ENCODE peak calls at places on chromosomes 3 and 15, in four cellular contexts. One of them, this sample, is unnamed.

GRCh38 chr3:133937756-133938601 is 42.3 kb upstream of the RAB6B start:
- DNase-seq in K562: no peak
- DNase-seq in HepG2: no peak
- DNase-seq in GM12878: no peak
- DNase-seq in this sample: no peak

GRCh38 chr3:146839727-146840126 is 234.6 kb upstream of the PLSCR5 start:
- DNase-seq in K562: no peak
- DNase-seq in HepG2: no peak
- DNase-seq in GM12878: no peak
- DNase-seq in this sample: no peak

GRCh38 chr3:188925376-188925775 is 246.4 kb upstream of the TPRG1 start:
- DNase-seq in K562: no peak
- DNase-seq in HepG2: no peak
- DNase-seq in GM12878: no peak
- DNase-seq in this sample: no peak

GRCh38 chr3:59189561-59190338 is 139.9 kb upstream of the CFAP20DC start:
- DNase-seq in K562: peak
- DNase-seq in HepG2: peak
- DNase-seq in GM12878: no peak
- DNase-seq in this sample: no peak

GRCh38 chr15:40449275-40449674 is 8.5 kb downstream of the BAHD1 start:
- DNase-seq in K562: no peak
- DNase-seq in HepG2: no peak
- DNase-seq in GM12878: no peak
- DNase-seq in this sample: no peak

GRCh38 chr15:63509933-63510547 is 5.6 kb downstream of the USP3 start:
- DNase-seq in K562: no peak
- DNase-seq in HepG2: no peak
- DNase-seq in GM12878: no peak
- DNase-seq in this sample: no peak

GRCh38 chr15:91534235-91534634 is 319.3 kb upstream of the SLCO3A1 start:
- DNase-seq in K562: no peak
- DNase-seq in HepG2: no peak
- DNase-seq in GM12878: no peak
- DNase-seq in this sample: no peak

GRCh38 chr15:81197688-81198281 is 1.1 kb downstream of the IL16 start:
- DNase-seq in K562: no peak
- DNase-seq in HepG2: no peak
- DNase-seq in GM12878: no peak
- DNase-seq in this sample: no peak

GRCh38 chr15:32787949-32788348 is 70.1 kb downstream of the GREM1 start:
- DNase-seq in K562: no peak
- DNase-seq in HepG2: peak
- DNase-seq in GM12878: no peak
- DNase-seq in this sample: no peak

GRCh38 chr3:105367063-105367405 is 325 bp downstream of the ALCAM start:
- DNase-seq in K562: no peak
- DNase-seq in HepG2: no peak
- DNase-seq in GM12878: no peak
- DNase-seq in this sample: no peak

GRCh38 chr15:73681073-73681472 is 3.1 kb upstream of the CD276 start:
- DNase-seq in K562: no peak
- DNase-seq in HepG2: no peak
- DNase-seq in GM12878: no peak
- DNase-seq in this sample: no peak

GRCh38 chr15:56718560-56718959 is 14.7 kb downstream of the ZNF280D start:
- DNase-seq in K562: no peak
- DNase-seq in HepG2: no peak
- DNase-seq in GM12878: no peak
- DNase-seq in this sample: no peak

GRCh38 chr3:172065534-172065933 is 26.2 kb downstream of the FNDC3B start:
- DNase-seq in K562: peak
- DNase-seq in HepG2: no peak
- DNase-seq in GM12878: no peak
- DNase-seq in this sample: no peak

GRCh38 chr3:187026321-187026678 is 96.0 kb downstream of the ST6GAL1 start:
- DNase-seq in K562: no peak
- DNase-seq in HepG2: no peak
- DNase-seq in GM12878: no peak
- DNase-seq in this sample: no peak

GRCh38 chr15:59997070-59997701 is 6.9 kb upstream of the FOXB1 start:
- DNase-seq in K562: peak
- DNase-seq in HepG2: no peak
- DNase-seq in GM12878: no peak
- DNase-seq in this sample: peak

GRCh38 chr3:34856577-34856976 is 782.7 kb upstream of the ARPP21 start:
- DNase-seq in K562: no peak
- DNase-seq in HepG2: no peak
- DNase-seq in GM12878: no peak
- DNase-seq in this sample: no peak

GRCh38 chr15:63221346-63221745 is 31.9 kb downstream of the RAB8B start:
- DNase-seq in K562: no peak
- DNase-seq in HepG2: no peak
- DNase-seq in GM12878: no peak
- DNase-seq in this sample: no peak

GRCh38 chr3:189025866-189026265 is 145.9 kb upstream of the TPRG1 start:
- DNase-seq in K562: no peak
- DNase-seq in HepG2: no peak
- DNase-seq in GM12878: no peak
- DNase-seq in this sample: no peak

GRCh38 chr3:10315101-10315500 is 5.8 kb downstream of the SEC13 start:
- DNase-seq in K562: no peak
- DNase-seq in HepG2: no peak
- DNase-seq in GM12878: no peak
- DNase-seq in this sample: no peak

GRCh38 chr15:83794209-83794608 is 140.3 kb downstream of the ADAMTSL3 start:
- DNase-seq in K562: no peak
- DNase-seq in HepG2: no peak
- DNase-seq in GM12878: no peak
- DNase-seq in this sample: no peak

GRCh38 chr15:62874933-62875625 is 167.5 kb upstream of the TPM1 start:
- DNase-seq in K562: no peak
- DNase-seq in HepG2: no peak
- DNase-seq in GM12878: no peak
- DNase-seq in this sample: peak

GRCh38 chr15:44713006-44713966 is 2.0 kb downstream of the B2M start:
- DNase-seq in K562: peak
- DNase-seq in HepG2: peak
- DNase-seq in GM12878: no peak
- DNase-seq in this sample: no peak

GRCh38 chr3:13208706-13209295 is 135.6 kb upstream of the IQSEC1 start:
- DNase-seq in K562: no peak
- DNase-seq in HepG2: no peak
- DNase-seq in GM12878: no peak
- DNase-seq in this sample: no peak

GRCh38 chr15:87873501-87873900 is 383.0 kb downstream of the NTRK3 start:
- DNase-seq in K562: no peak
- DNase-seq in HepG2: no peak
- DNase-seq in GM12878: no peak
- DNase-seq in this sample: no peak

GRCh38 chr3:66362541-66362941 is 138.3 kb downstream of the LRIG1 start:
- DNase-seq in K562: no peak
- DNase-seq in HepG2: no peak
- DNase-seq in GM12878: no peak
- DNase-seq in this sample: no peak

GRCh38 chr15:52802110-52802509 is 12.0 kb upstream of the ONECUT1 start:
- DNase-seq in K562: no peak
- DNase-seq in HepG2: no peak
- DNase-seq in GM12878: no peak
- DNase-seq in this sample: no peak

GRCh38 chr3:174681784-174682183 is 177.3 kb upstream of the NAALADL2 start:
- DNase-seq in K562: no peak
- DNase-seq in HepG2: no peak
- DNase-seq in GM12878: no peak
- DNase-seq in this sample: no peak

GRCh38 chr15:88479169-88479568 is 11.7 kb downstream of the MRPS11 start:
- DNase-seq in K562: no peak
- DNase-seq in HepG2: no peak
- DNase-seq in GM12878: no peak
- DNase-seq in this sample: no peak

GRCh38 chr3:184563569-184563925 is 2.0 kb downstream of the EPHB3 start:
- DNase-seq in K562: no peak
- DNase-seq in HepG2: no peak
- DNase-seq in GM12878: no peak
- DNase-seq in this sample: no peak

GRCh38 chr3:9278085-9278484 is 28.6 kb upstream of the SRGAP3 start:
- DNase-seq in K562: no peak
- DNase-seq in HepG2: no peak
- DNase-seq in GM12878: no peak
- DNase-seq in this sample: no peak

GRCh38 chr3:183106635-183107034 is 7.3 kb upstream of the MCCC1 start:
- DNase-seq in K562: peak
- DNase-seq in HepG2: no peak
- DNase-seq in GM12878: no peak
- DNase-seq in this sample: no peak

GRCh38 chr3:123447749-123448502 is 964 bp downstream of the ADCY5 start:
- DNase-seq in K562: peak
- DNase-seq in HepG2: no peak
- DNase-seq in GM12878: no peak
- DNase-seq in this sample: peak

DNA sequence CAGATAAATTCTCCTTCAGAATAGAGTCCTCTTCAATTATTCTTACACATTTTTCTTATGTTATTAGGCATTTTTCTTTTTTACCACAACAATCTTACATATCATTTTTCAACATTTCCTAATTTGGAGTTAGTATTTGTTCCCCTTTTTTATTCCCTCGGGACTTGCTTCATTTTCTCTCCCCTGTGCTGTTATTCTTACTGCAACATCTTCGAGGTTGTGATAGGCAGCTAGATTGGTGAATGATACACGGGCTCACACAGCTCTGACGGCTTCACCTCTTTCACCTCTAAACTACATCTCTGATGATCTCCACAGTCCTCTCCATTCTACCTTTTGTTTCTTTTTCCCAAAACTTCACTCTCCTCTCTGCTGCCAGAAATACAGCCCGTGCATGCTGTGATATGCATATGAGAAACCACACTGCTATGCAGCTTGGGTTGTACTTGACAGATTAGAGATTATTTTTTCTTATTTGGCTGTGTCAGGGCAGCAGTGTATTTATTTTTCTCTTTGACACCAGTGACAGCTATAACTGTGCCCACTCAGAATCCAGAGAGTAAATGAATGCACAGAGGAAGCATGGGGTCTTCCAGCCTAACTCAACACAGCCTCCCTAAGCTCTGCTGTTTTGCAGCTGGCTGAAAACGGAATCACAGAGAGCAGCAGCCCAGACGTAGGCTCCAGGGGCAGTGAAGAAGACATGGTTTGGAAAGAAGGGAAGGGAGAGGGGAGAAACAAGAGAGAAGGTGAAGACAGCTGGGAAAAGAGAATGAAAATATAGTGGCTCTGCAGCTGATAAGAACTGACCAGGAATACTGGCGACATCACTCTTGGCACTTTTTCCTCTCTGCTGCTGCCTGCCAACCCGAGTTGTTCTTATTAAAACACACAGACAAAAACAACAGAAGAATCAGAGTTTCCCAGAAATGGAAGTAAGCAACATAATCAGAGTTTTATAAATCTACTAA is 61.8 kb downstream of the SLC9A9 start:
- DNase-seq in K562: no peak
- DNase-seq in HepG2: no peak
- DNase-seq in GM12878: no peak
- DNase-seq in this sample: no peak
- TF ChIP-seq CBX5 in K562: no peak
- TF ChIP-seq CBX5 in HepG2: no peak
- TF ChIP-seq CBX5 in GM12878: no peak
- TF ChIP-seq CBX5 in this sample: no peak

GRCh38 chr3:62667714-62668113 is 207.5 kb downstream of the CADPS start:
- DNase-seq in K562: no peak
- DNase-seq in HepG2: peak
- DNase-seq in GM12878: no peak
- DNase-seq in this sample: no peak
- TF ChIP-seq CBX5 in K562: no peak
- TF ChIP-seq CBX5 in HepG2: no peak
- TF ChIP-seq CBX5 in GM12878: no peak
- TF ChIP-seq CBX5 in this sample: no peak

DNA sequence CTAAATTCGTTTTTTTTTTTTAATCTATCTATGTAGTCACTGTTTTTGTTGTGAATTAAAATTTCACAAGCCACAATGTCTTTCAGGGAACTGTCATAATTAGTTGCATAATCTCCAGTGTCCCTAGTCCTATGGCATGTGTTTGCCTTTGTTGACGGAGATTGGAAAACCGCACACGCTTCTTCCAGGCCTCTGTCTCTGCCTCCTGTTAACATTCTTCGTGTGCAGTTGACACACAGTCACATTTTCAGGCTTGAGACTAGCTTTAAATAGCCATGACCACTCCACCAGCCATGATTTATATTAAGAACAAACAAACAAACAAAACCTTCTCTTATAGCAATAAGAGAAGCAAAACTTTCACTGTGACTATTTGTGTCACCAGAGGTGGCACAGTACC is 139.8 kb downstream of the DUT start:
- DNase-seq in K562: no peak
- DNase-seq in HepG2: no peak
- DNase-seq in GM12878: no peak
- DNase-seq in this sample: no peak
- TF ChIP-seq CBX5 in K562: no peak
- TF ChIP-seq CBX5 in HepG2: no peak
- TF ChIP-seq CBX5 in GM12878: no peak
- TF ChIP-seq CBX5 in this sample: no peak

GRCh38 chr15:68699124-68699880 is 120.5 kb downstream of the CORO2B start:
- DNase-seq in K562: no peak
- DNase-seq in HepG2: no peak
- DNase-seq in GM12878: no peak
- DNase-seq in this sample: no peak

GRCh38 chr15:68696532-68697363 is 118.0 kb downstream of the CORO2B start:
- DNase-seq in K562: no peak
- DNase-seq in HepG2: no peak
- DNase-seq in GM12878: no peak
- DNase-seq in this sample: no peak

GRCh38 chr15:68699881-68700394 is 120.8 kb downstream of the ANP32A start:
- DNase-seq in K562: no peak
- DNase-seq in HepG2: no peak
- DNase-seq in GM12878: no peak
- DNase-seq in this sample: no peak

GRCh38 chr15:68698708-68699107 is 119.9 kb downstream of the CORO2B start:
- DNase-seq in K562: no peak
- DNase-seq in HepG2: no peak
- DNase-seq in GM12878: no peak
- DNase-seq in this sample: no peak

GRCh38 chr15:68697711-68698690 is 119.2 kb downstream of the CORO2B start:
- DNase-seq in K562: no peak
- DNase-seq in HepG2: no peak
- DNase-seq in GM12878: no peak
- DNase-seq in this sample: no peak
- TF ChIP-seq CBX5 in K562: no peak
- TF ChIP-seq CBX5 in HepG2: no peak
- TF ChIP-seq CBX5 in GM12878: no peak
- TF ChIP-seq CBX5 in this sample: no peak

GRCh38 chr15:74808073-74808839 is 4.4 kb upstream of the LMAN1L start:
- DNase-seq in K562: no peak
- DNase-seq in HepG2: no peak
- DNase-seq in GM12878: no peak
- DNase-seq in this sample: no peak
- TF ChIP-seq CBX5 in K562: no peak
- TF ChIP-seq CBX5 in HepG2: no peak
- TF ChIP-seq CBX5 in GM12878: no peak
- TF ChIP-seq CBX5 in this sample: no peak

GRCh38 chr15:47349179-47349578 is 368.1 kb upstream of the SEMA6D start:
- DNase-seq in K562: no peak
- DNase-seq in HepG2: no peak
- DNase-seq in GM12878: no peak
- DNase-seq in this sample: no peak
- TF ChIP-seq CBX5 in K562: no peak
- TF ChIP-seq CBX5 in HepG2: no peak
- TF ChIP-seq CBX5 in GM12878: no peak
- TF ChIP-seq CBX5 in this sample: no peak